ENCODE peak calls at places on chromosomes 11 and 22, in ten cellular contexts. One of them, this sample, is unnamed.

GRCh38 chr11:94844031-94844430 is 75.9 kb downstream of the AMOTL1 start:
- DNase-seq in coronary artery: no peak
- DNase-seq in MCF 10A: no peak
- DNase-seq in A549: no peak
- DNase-seq in glutamatergic neuron: no peak
- DNase-seq in psoas muscle: no peak
- DNase-seq in type B pancreatic cell: no peak
- DNase-seq in brain microvascular endothelial cell: no peak
- DNase-seq in heart right ventricle: no peak
- DNase-seq in AG04449: no peak
- DNase-seq in this sample: no peak

GRCh38 chr11:131392528-131393255 is 22.3 kb downstream of the NTM start:
- DNase-seq in type B pancreatic cell: no peak
- DNase-seq in coronary artery: no peak
- DNase-seq in heart right ventricle: no peak
- DNase-seq in AG04449: no peak
- DNase-seq in A549: peak
- DNase-seq in psoas muscle: no peak
- DNase-seq in brain microvascular endothelial cell: no peak
- DNase-seq in MCF 10A: no peak
- DNase-seq in glutamatergic neuron: no peak
- DNase-seq in this sample: no peak

GRCh38 chr22:43343262-43343988 is at the start of gene SCUBE1:
- DNase-seq in glutamatergic neuron: peak
- DNase-seq in A549: peak
- DNase-seq in type B pancreatic cell: peak
- DNase-seq in heart right ventricle: peak
- DNase-seq in psoas muscle: peak
- DNase-seq in MCF 10A: no peak
- DNase-seq in brain microvascular endothelial cell: no peak
- DNase-seq in coronary artery: no peak
- DNase-seq in AG04449: no peak
- DNase-seq in this sample: peak

GRCh38 chr11:2375341-2375853 is 1.7 kb upstream of the CD81 start:
- DNase-seq in type B pancreatic cell: no peak
- DNase-seq in brain microvascular endothelial cell: no peak
- DNase-seq in A549: no peak
- DNase-seq in coronary artery: no peak
- DNase-seq in MCF 10A: no peak
- DNase-seq in glutamatergic neuron: no peak
- DNase-seq in psoas muscle: peak
- DNase-seq in AG04449: no peak
- DNase-seq in heart right ventricle: peak
- DNase-seq in this sample: peak

GRCh38 chr11:30741039-30741550 is 154.9 kb upstream of the MPPED2 start:
- DNase-seq in glutamatergic neuron: no peak
- DNase-seq in brain microvascular endothelial cell: no peak
- DNase-seq in MCF 10A: peak
- DNase-seq in coronary artery: no peak
- DNase-seq in A549: peak
- DNase-seq in type B pancreatic cell: no peak
- DNase-seq in AG04449: peak
- DNase-seq in psoas muscle: no peak
- DNase-seq in heart right ventricle: no peak
- DNase-seq in this sample: no peak

GRCh38 chr11:62665630-62666258 is 632 bp downstream of the CSKMT start:
- DNase-seq in psoas muscle: peak
- DNase-seq in type B pancreatic cell: no peak
- DNase-seq in coronary artery: peak
- DNase-seq in MCF 10A: peak
- DNase-seq in AG04449: no peak
- DNase-seq in brain microvascular endothelial cell: peak
- DNase-seq in heart right ventricle: peak
- DNase-seq in A549: peak
- DNase-seq in glutamatergic neuron: peak
- DNase-seq in this sample: peak

GRCh38 chr11:117946842-117947526 is 17.8 kb upstream of the TMPRSS13 start:
- DNase-seq in A549: peak
- DNase-seq in AG04449: peak
- DNase-seq in psoas muscle: peak
- DNase-seq in type B pancreatic cell: peak
- DNase-seq in glutamatergic neuron: peak
- DNase-seq in coronary artery: peak
- DNase-seq in heart right ventricle: peak
- DNase-seq in brain microvascular endothelial cell: peak
- DNase-seq in MCF 10A: peak
- DNase-seq in this sample: peak

GRCh38 chr22:39439170-39439569 is 17.6 kb upstream of the MGAT3 start:
- DNase-seq in type B pancreatic cell: no peak
- DNase-seq in heart right ventricle: no peak
- DNase-seq in AG04449: no peak
- DNase-seq in brain microvascular endothelial cell: peak
- DNase-seq in coronary artery: no peak
- DNase-seq in A549: peak
- DNase-seq in psoas muscle: no peak
- DNase-seq in MCF 10A: peak
- DNase-seq in glutamatergic neuron: no peak
- DNase-seq in this sample: no peak

GRCh38 chr11:405976-406795 is 8.6 kb downstream of the SIGIRR start:
- DNase-seq in heart right ventricle: no peak
- DNase-seq in A549: no peak
- DNase-seq in coronary artery: no peak
- DNase-seq in brain microvascular endothelial cell: no peak
- DNase-seq in AG04449: no peak
- DNase-seq in type B pancreatic cell: no peak
- DNase-seq in MCF 10A: no peak
- DNase-seq in psoas muscle: peak
- DNase-seq in glutamatergic neuron: no peak
- DNase-seq in this sample: no peak

GRCh38 chr11:407651-408080 is 7.1 kb downstream of the SIGIRR start:
- DNase-seq in heart right ventricle: no peak
- DNase-seq in glutamatergic neuron: no peak
- DNase-seq in AG04449: no peak
- DNase-seq in MCF 10A: no peak
- DNase-seq in psoas muscle: no peak
- DNase-seq in A549: no peak
- DNase-seq in coronary artery: no peak
- DNase-seq in brain microvascular endothelial cell: no peak
- DNase-seq in type B pancreatic cell: no peak
- DNase-seq in this sample: no peak

GRCh38 chr11:408154-409007 is 6.4 kb downstream of the SIGIRR start:
- DNase-seq in brain microvascular endothelial cell: no peak
- DNase-seq in A549: no peak
- DNase-seq in glutamatergic neuron: no peak
- DNase-seq in heart right ventricle: no peak
- DNase-seq in type B pancreatic cell: no peak
- DNase-seq in AG04449: no peak
- DNase-seq in psoas muscle: no peak
- DNase-seq in MCF 10A: no peak
- DNase-seq in coronary artery: no peak
- DNase-seq in this sample: no peak

GRCh38 chr11:405323-405975 is 9.3 kb downstream of the SIGIRR start:
- DNase-seq in coronary artery: no peak
- DNase-seq in psoas muscle: peak
- DNase-seq in MCF 10A: no peak
- DNase-seq in heart right ventricle: no peak
- DNase-seq in AG04449: no peak
- DNase-seq in brain microvascular endothelial cell: no peak
- DNase-seq in glutamatergic neuron: no peak
- DNase-seq in type B pancreatic cell: no peak
- DNase-seq in A549: no peak
- DNase-seq in this sample: no peak

DNA sequence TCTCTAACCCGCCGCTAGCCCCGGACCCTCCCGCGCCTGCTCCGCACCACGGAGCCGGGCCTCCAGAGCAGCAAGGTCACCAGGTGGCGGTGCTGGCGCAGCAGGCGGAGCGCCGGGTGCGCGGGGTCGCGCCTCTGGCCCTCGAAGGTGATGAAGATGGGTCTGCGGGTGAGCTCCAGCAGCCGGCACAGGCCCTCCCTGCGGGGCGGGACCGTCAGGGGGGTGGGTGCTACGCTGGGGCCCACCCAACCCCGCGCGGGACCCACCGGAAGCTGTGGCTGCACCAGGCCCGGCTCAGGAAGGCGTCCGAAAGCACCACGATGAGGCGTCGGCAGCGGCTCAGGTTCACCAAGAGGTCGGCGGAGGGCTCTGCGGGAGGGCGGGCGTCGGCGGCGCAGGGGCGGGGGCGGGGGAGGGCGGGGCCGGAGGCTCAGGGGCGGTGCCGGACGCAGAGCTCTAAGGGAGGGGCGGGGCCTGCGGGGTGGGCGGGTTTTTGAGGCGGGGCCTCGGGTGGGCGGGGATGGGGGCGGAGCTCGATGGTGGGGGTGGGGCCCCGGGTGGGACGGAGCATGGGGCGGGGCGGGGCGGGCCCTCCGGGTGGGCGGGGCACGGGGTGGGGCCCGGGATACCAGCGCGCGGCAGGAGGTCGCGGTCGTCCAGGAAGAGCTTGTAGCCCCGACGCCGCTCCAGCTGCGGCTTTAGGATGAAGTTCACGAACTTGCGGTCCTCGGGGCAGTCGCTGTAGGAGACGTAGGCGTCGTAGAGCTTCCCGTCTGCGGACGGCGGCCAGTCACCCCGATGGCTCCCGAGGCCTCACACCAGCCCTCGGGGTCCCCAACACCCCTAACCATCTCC is 7.8 kb downstream of the SIGIRR start:
- DNase-seq in A549: peak
- DNase-seq in coronary artery: no peak
- DNase-seq in type B pancreatic cell: no peak
- DNase-seq in AG04449: no peak
- DNase-seq in brain microvascular endothelial cell: peak
- DNase-seq in psoas muscle: peak
- DNase-seq in glutamatergic neuron: peak
- DNase-seq in MCF 10A: peak
- DNase-seq in heart right ventricle: peak
- DNase-seq in this sample: no peak
- TF ChIP-seq CTCF in A549: peak
- TF ChIP-seq CTCF in coronary artery: no peak
- TF ChIP-seq CTCF in type B pancreatic cell: no peak
- TF ChIP-seq CTCF in AG04449: no peak
- TF ChIP-seq CTCF in brain microvascular endothelial cell: no peak
- TF ChIP-seq CTCF in psoas muscle: peak
- TF ChIP-seq CTCF in glutamatergic neuron: no peak
- TF ChIP-seq CTCF in MCF 10A: no peak
- TF ChIP-seq CTCF in heart right ventricle: peak
- TF ChIP-seq CTCF in this sample: no peak

DNA sequence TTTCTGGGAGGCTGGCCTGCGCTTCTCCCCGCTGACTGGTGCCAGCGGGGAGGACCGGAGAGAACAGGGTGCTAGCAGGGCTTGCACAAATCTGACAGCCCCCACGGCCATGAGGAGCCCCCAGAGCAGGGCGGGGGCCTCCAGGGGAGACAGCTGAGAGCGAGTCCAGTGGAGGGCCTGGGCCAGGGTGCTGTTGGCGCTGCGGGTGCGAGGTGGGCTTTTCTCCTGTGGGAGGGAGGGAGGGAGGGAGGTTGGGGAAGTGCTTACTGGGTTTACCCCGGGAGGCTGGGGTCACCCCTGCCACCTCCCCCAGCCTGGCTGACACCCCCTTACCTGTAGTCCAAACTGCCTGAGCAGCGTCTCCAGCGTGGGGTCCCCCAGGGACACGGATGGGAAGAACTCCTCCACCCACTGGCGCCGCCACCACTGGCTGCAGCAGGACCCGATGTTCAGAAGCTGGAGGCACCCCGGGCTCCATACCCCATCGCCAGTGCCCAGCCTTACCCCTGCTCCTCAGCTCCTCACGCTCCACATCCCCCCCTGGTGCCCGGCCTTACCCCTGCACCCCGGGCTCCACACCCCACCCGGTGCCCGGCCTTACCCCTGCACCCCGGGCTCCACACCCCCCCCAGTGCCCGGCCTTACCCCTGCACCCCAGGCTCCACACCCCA is 3.9 kb downstream of the LMF2 start:
- DNase-seq in glutamatergic neuron: peak
- DNase-seq in type B pancreatic cell: peak
- DNase-seq in coronary artery: no peak
- DNase-seq in AG04449: no peak
- DNase-seq in A549: no peak
- DNase-seq in psoas muscle: no peak
- DNase-seq in brain microvascular endothelial cell: no peak
- DNase-seq in heart right ventricle: no peak
- DNase-seq in MCF 10A: no peak
- DNase-seq in this sample: no peak
- TF ChIP-seq CTCF in glutamatergic neuron: no peak
- TF ChIP-seq CTCF in type B pancreatic cell: no peak
- TF ChIP-seq CTCF in coronary artery: no peak
- TF ChIP-seq CTCF in AG04449: peak
- TF ChIP-seq CTCF in A549: no peak
- TF ChIP-seq CTCF in psoas muscle: no peak
- TF ChIP-seq CTCF in brain microvascular endothelial cell: peak
- TF ChIP-seq CTCF in heart right ventricle: no peak
- TF ChIP-seq CTCF in MCF 10A: no peak
- TF ChIP-seq CTCF in this sample: peak

GRCh38 chr11:134101292-134101691 is 32.4 kb downstream of the JAM3 start:
- DNase-seq in MCF 10A: no peak
- DNase-seq in heart right ventricle: no peak
- DNase-seq in brain microvascular endothelial cell: peak
- DNase-seq in psoas muscle: no peak
- DNase-seq in glutamatergic neuron: no peak
- DNase-seq in A549: no peak
- DNase-seq in coronary artery: no peak
- DNase-seq in type B pancreatic cell: no peak
- DNase-seq in AG04449: no peak
- DNase-seq in this sample: no peak

GRCh38 chr11:134097146-134097545 is 28.3 kb downstream of the JAM3 start:
- DNase-seq in glutamatergic neuron: no peak
- DNase-seq in brain microvascular endothelial cell: no peak
- DNase-seq in A549: no peak
- DNase-seq in AG04449: no peak
- DNase-seq in heart right ventricle: no peak
- DNase-seq in coronary artery: no peak
- DNase-seq in MCF 10A: no peak
- DNase-seq in psoas muscle: no peak
- DNase-seq in type B pancreatic cell: no peak
- DNase-seq in this sample: no peak

GRCh38 chr11:134100171-134100570 is 31.3 kb downstream of the JAM3 start:
- DNase-seq in MCF 10A: no peak
- DNase-seq in AG04449: no peak
- DNase-seq in glutamatergic neuron: no peak
- DNase-seq in A549: no peak
- DNase-seq in coronary artery: no peak
- DNase-seq in psoas muscle: no peak
- DNase-seq in brain microvascular endothelial cell: no peak
- DNase-seq in heart right ventricle: no peak
- DNase-seq in type B pancreatic cell: no peak
- DNase-seq in this sample: no peak

GRCh38 chr11:134098566-134099184 is 29.8 kb downstream of the JAM3 start:
- DNase-seq in glutamatergic neuron: no peak
- DNase-seq in A549: peak
- DNase-seq in MCF 10A: peak
- DNase-seq in AG04449: no peak
- DNase-seq in type B pancreatic cell: no peak
- DNase-seq in psoas muscle: no peak
- DNase-seq in brain microvascular endothelial cell: no peak
- DNase-seq in heart right ventricle: no peak
- DNase-seq in coronary artery: no peak
- DNase-seq in this sample: no peak
- TF ChIP-seq CTCF in glutamatergic neuron: no peak
- TF ChIP-seq CTCF in A549: no peak
- TF ChIP-seq CTCF in MCF 10A: peak
- TF ChIP-seq CTCF in AG04449: no peak
- TF ChIP-seq CTCF in type B pancreatic cell: no peak
- TF ChIP-seq CTCF in psoas muscle: no peak
- TF ChIP-seq CTCF in brain microvascular endothelial cell: peak
- TF ChIP-seq CTCF in heart right ventricle: peak
- TF ChIP-seq CTCF in coronary artery: no peak
- TF ChIP-seq CTCF in this sample: peak

DNA sequence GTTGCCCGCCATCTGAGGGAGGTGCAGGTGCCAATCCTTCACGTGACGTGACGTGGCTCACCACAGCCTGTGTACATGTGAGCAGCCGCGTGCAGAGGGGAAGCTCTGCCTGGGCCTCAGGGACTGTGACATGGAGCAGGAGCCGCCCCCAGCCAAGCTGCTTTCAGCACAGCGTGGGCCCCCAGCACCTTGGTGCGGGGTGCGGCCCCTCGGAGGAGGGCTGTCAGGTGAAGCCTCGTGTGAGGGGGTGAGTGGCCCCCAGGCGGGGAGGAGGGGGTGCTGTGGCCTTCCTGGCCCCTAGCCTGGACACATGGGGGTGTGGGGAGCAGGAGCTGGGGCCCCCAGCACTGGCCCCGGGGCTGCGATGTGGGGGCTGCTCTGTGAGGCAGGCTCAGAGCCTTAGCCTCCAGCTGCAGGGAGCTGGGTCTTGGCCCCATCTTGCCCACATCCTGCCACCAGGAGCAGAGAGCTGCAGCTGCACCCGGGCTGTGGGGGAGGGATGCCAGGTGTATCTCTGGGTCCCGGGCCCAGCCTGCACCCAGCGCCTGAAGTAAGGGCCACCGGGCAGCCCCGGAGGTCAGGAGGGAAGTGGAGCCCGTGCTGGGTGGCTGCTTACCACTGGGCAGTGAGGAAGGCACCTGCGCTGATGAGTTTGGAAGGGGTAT is at the start of gene ADORA2A:
- DNase-seq in MCF 10A: no peak
- DNase-seq in brain microvascular endothelial cell: no peak
- DNase-seq in psoas muscle: peak
- DNase-seq in type B pancreatic cell: no peak
- DNase-seq in A549: no peak
- DNase-seq in heart right ventricle: no peak
- DNase-seq in AG04449: no peak
- DNase-seq in glutamatergic neuron: peak
- DNase-seq in coronary artery: no peak
- DNase-seq in this sample: no peak
- TF ChIP-seq CTCF in MCF 10A: no peak
- TF ChIP-seq CTCF in brain microvascular endothelial cell: no peak
- TF ChIP-seq CTCF in psoas muscle: no peak
- TF ChIP-seq CTCF in type B pancreatic cell: no peak
- TF ChIP-seq CTCF in A549: no peak
- TF ChIP-seq CTCF in heart right ventricle: no peak
- TF ChIP-seq CTCF in AG04449: no peak
- TF ChIP-seq CTCF in glutamatergic neuron: no peak
- TF ChIP-seq CTCF in coronary artery: no peak
- TF ChIP-seq CTCF in this sample: no peak